ENCODE peak calls at places on chromosomes 2 and 18, in eight cellular contexts. One of them, this sample, is unnamed. For H3K4me1, the result is how much of the 10 kb centered on the place peaks cover.

GRCh38 chr18:39453882-39454281 is 1888.3 kb upstream of the CELF4 start:
- DNase-seq in body of pancreas: no peak
- DNase-seq in sigmoid colon: no peak
- DNase-seq in HCT116: no peak
- DNase-seq in prostate gland: peak
- DNase-seq in spleen: no peak
- DNase-seq in IMR-90: peak
- DNase-seq in K562: no peak
- DNase-seq in this sample: no peak

GRCh38 chr2:97868986-97869721 is 126.6 kb downstream of the TMEM131 start:
- DNase-seq in IMR-90: peak
- DNase-seq in spleen: no peak
- DNase-seq in K562: no peak
- DNase-seq in sigmoid colon: no peak
- DNase-seq in prostate gland: no peak
- DNase-seq in body of pancreas: no peak
- DNase-seq in HCT116: peak
- DNase-seq in this sample: no peak

GRCh38 chr2:232372231-232373208 is 6.0 kb upstream of the ALPP start:
- DNase-seq in HCT116: no peak
- DNase-seq in K562: no peak
- DNase-seq in sigmoid colon: peak
- DNase-seq in IMR-90: peak
- DNase-seq in prostate gland: no peak
- DNase-seq in body of pancreas: no peak
- DNase-seq in spleen: no peak
- DNase-seq in this sample: no peak

GRCh38 chr2:19611491-19612332 is 253.3 kb upstream of the OSR1 start:
- DNase-seq in prostate gland: no peak
- DNase-seq in sigmoid colon: no peak
- DNase-seq in HCT116: peak
- DNase-seq in body of pancreas: no peak
- DNase-seq in spleen: no peak
- DNase-seq in K562: no peak
- DNase-seq in IMR-90: peak
- DNase-seq in this sample: no peak

GRCh38 chr2:240205348-240205747 is 64.9 kb upstream of the OTOS start:
- DNase-seq in K562: no peak
- DNase-seq in spleen: peak
- DNase-seq in IMR-90: peak
- DNase-seq in prostate gland: no peak
- DNase-seq in body of pancreas: no peak
- DNase-seq in sigmoid colon: peak
- DNase-seq in HCT116: no peak
- DNase-seq in this sample: no peak

GRCh38 chr18:57223160-57223870 is 76.4 kb downstream of the BOD1L2 start:
- DNase-seq in sigmoid colon: no peak
- DNase-seq in HCT116: no peak
- DNase-seq in body of pancreas: no peak
- DNase-seq in prostate gland: no peak
- DNase-seq in K562: no peak
- DNase-seq in spleen: no peak
- DNase-seq in IMR-90: no peak
- DNase-seq in this sample: no peak

GRCh38 chr2:215532844-215533243 is 97.0 kb upstream of the FN1 start:
- DNase-seq in sigmoid colon: no peak
- DNase-seq in IMR-90: peak
- DNase-seq in body of pancreas: no peak
- DNase-seq in K562: no peak
- DNase-seq in HCT116: no peak
- DNase-seq in prostate gland: no peak
- DNase-seq in spleen: no peak
- DNase-seq in this sample: no peak

GRCh38 chr2:3348771-3349170 is 28.8 kb downstream of the EIPR1 start:
- DNase-seq in HCT116: no peak
- DNase-seq in prostate gland: peak
- DNase-seq in sigmoid colon: no peak
- DNase-seq in K562: no peak
- DNase-seq in spleen: no peak
- DNase-seq in body of pancreas: no peak
- DNase-seq in IMR-90: no peak
- DNase-seq in this sample: no peak

GRCh38 chr2:190551928-190552327 is 17.4 kb upstream of the NEMP2 start:
- DNase-seq in spleen: no peak
- DNase-seq in IMR-90: no peak
- DNase-seq in K562: no peak
- DNase-seq in sigmoid colon: no peak
- DNase-seq in body of pancreas: no peak
- DNase-seq in HCT116: no peak
- DNase-seq in prostate gland: no peak
- DNase-seq in this sample: no peak

GRCh38 chr2:234099266-234099665 is 48.8 kb downstream of the SPP2 start:
- DNase-seq in HCT116: no peak
- DNase-seq in spleen: no peak
- DNase-seq in body of pancreas: no peak
- DNase-seq in prostate gland: no peak
- DNase-seq in sigmoid colon: no peak
- DNase-seq in IMR-90: no peak
- DNase-seq in K562: no peak
- DNase-seq in this sample: no peak

GRCh38 chr2:231660860-231661259 is 47.5 kb upstream of the PTMA start:
- DNase-seq in IMR-90: no peak
- DNase-seq in HCT116: no peak
- DNase-seq in spleen: no peak
- DNase-seq in K562: no peak
- DNase-seq in prostate gland: no peak
- DNase-seq in body of pancreas: peak
- DNase-seq in sigmoid colon: no peak
- DNase-seq in this sample: no peak

GRCh38 chr2:100008960-100009359 is 133.4 kb downstream of the AFF3 start:
- DNase-seq in prostate gland: no peak
- DNase-seq in IMR-90: peak
- DNase-seq in spleen: no peak
- DNase-seq in HCT116: no peak
- DNase-seq in body of pancreas: no peak
- DNase-seq in sigmoid colon: no peak
- DNase-seq in K562: no peak
- DNase-seq in this sample: no peak

GRCh38 chr2:230318190-230319121 is 8.5 kb upstream of the SP140L start:
- DNase-seq in prostate gland: no peak
- DNase-seq in HCT116: no peak
- DNase-seq in body of pancreas: no peak
- DNase-seq in K562: no peak
- DNase-seq in IMR-90: no peak
- DNase-seq in sigmoid colon: no peak
- DNase-seq in spleen: peak
- DNase-seq in this sample: no peak

GRCh38 chr2:190408538-190409271 is 550 bp downstream of the MFSD6 start:
- DNase-seq in HCT116: peak
- DNase-seq in spleen: no peak
- DNase-seq in K562: peak
- DNase-seq in body of pancreas: peak
- DNase-seq in IMR-90: no peak
- DNase-seq in sigmoid colon: peak
- DNase-seq in prostate gland: peak
- DNase-seq in this sample: peak

GRCh38 chr18:27824275-27824674 is 352.7 kb downstream of the CDH2 start:
- DNase-seq in IMR-90: no peak
- DNase-seq in HCT116: no peak
- DNase-seq in spleen: no peak
- DNase-seq in sigmoid colon: no peak
- DNase-seq in K562: no peak
- DNase-seq in body of pancreas: no peak
- DNase-seq in prostate gland: no peak
- DNase-seq in this sample: no peak

GRCh38 chr18:59910967-59911366 is 11.2 kb downstream of the PMAIP1 start:
- DNase-seq in sigmoid colon: no peak
- DNase-seq in IMR-90: peak
- DNase-seq in body of pancreas: no peak
- DNase-seq in spleen: no peak
- DNase-seq in K562: no peak
- DNase-seq in prostate gland: no peak
- DNase-seq in HCT116: no peak
- DNase-seq in this sample: no peak

GRCh38 chr2:12619975-12620374 is 96.8 kb upstream of the TRIB2 start:
- DNase-seq in body of pancreas: no peak
- DNase-seq in IMR-90: peak
- DNase-seq in prostate gland: no peak
- DNase-seq in sigmoid colon: no peak
- DNase-seq in K562: no peak
- DNase-seq in spleen: no peak
- DNase-seq in HCT116: no peak
- DNase-seq in this sample: no peak

GRCh38 chr2:72527424-72527823 is 298.4 kb downstream of the EXOC6B start:
- DNase-seq in sigmoid colon: no peak
- DNase-seq in spleen: no peak
- DNase-seq in HCT116: no peak
- DNase-seq in K562: no peak
- DNase-seq in prostate gland: no peak
- DNase-seq in body of pancreas: no peak
- DNase-seq in IMR-90: no peak
- DNase-seq in this sample: no peak

GRCh38 chr2:151678849-151679248 is 55.4 kb downstream of the NEB start:
- DNase-seq in sigmoid colon: no peak
- DNase-seq in spleen: no peak
- DNase-seq in prostate gland: no peak
- DNase-seq in IMR-90: no peak
- DNase-seq in K562: no peak
- DNase-seq in HCT116: no peak
- DNase-seq in body of pancreas: no peak
- DNase-seq in this sample: no peak
- H3K4me1 ChIP-seq in sigmoid colon: under half
- H3K4me1 ChIP-seq in spleen: under half
- H3K4me1 ChIP-seq in prostate gland: under half
- H3K4me1 ChIP-seq in IMR-90: under half
- H3K4me1 ChIP-seq in K562: under half
- H3K4me1 ChIP-seq in HCT116: under half
- H3K4me1 ChIP-seq in body of pancreas: under half
- H3K4me1 ChIP-seq in this sample: under half

GRCh38 chr2:111634050-111634784 is 249.8 kb downstream of the ANAPC1 start:
- DNase-seq in prostate gland: no peak
- DNase-seq in HCT116: no peak
- DNase-seq in spleen: no peak
- DNase-seq in sigmoid colon: no peak
- DNase-seq in K562: no peak
- DNase-seq in IMR-90: peak
- DNase-seq in body of pancreas: no peak
- DNase-seq in this sample: no peak
- H3K27ac ChIP-seq in prostate gland: no peak
- H3K27ac ChIP-seq in HCT116: no peak
- H3K27ac ChIP-seq in spleen: no peak
- H3K27ac ChIP-seq in sigmoid colon: no peak
- H3K27ac ChIP-seq in K562: no peak
- H3K27ac ChIP-seq in IMR-90: no peak
- H3K27ac ChIP-seq in body of pancreas: no peak
- H3K27ac ChIP-seq in this sample: no peak

GRCh38 chr2:184921676-184922075 is 323.3 kb downstream of the ZNF804A start:
- DNase-seq in body of pancreas: no peak
- DNase-seq in HCT116: no peak
- DNase-seq in IMR-90: no peak
- DNase-seq in sigmoid colon: no peak
- DNase-seq in spleen: no peak
- DNase-seq in prostate gland: no peak
- DNase-seq in K562: no peak
- DNase-seq in this sample: no peak

GRCh38 chr2:184923751-184924150 is 325.4 kb downstream of the ZNF804A start:
- DNase-seq in spleen: no peak
- DNase-seq in IMR-90: no peak
- DNase-seq in sigmoid colon: no peak
- DNase-seq in HCT116: no peak
- DNase-seq in body of pancreas: no peak
- DNase-seq in K562: no peak
- DNase-seq in prostate gland: no peak
- DNase-seq in this sample: no peak

GRCh38 chr2:184927040-184927439 is 328.7 kb downstream of the ZNF804A start:
- DNase-seq in K562: no peak
- DNase-seq in spleen: no peak
- DNase-seq in IMR-90: no peak
- DNase-seq in prostate gland: no peak
- DNase-seq in HCT116: no peak
- DNase-seq in sigmoid colon: no peak
- DNase-seq in body of pancreas: no peak
- DNase-seq in this sample: no peak
- TF ChIP-seq POLR2A in K562: no peak
- TF ChIP-seq POLR2A in spleen: no peak
- TF ChIP-seq POLR2A in IMR-90: no peak
- TF ChIP-seq POLR2A in prostate gland: no peak
- TF ChIP-seq POLR2A in HCT116: no peak
- TF ChIP-seq POLR2A in sigmoid colon: no peak
- TF ChIP-seq POLR2A in body of pancreas: no peak
- TF ChIP-seq POLR2A in this sample: no peak

GRCh38 chr2:102064679-102065674 is 73.2 kb downstream of the IL1R2 start:
- DNase-seq in prostate gland: no peak
- DNase-seq in K562: peak
- DNase-seq in IMR-90: peak
- DNase-seq in HCT116: no peak
- DNase-seq in body of pancreas: no peak
- DNase-seq in spleen: no peak
- DNase-seq in sigmoid colon: no peak
- DNase-seq in this sample: no peak

GRCh38 chr2:102063948-102064678 is 72.4 kb downstream of the IL1R2 start:
- DNase-seq in sigmoid colon: peak
- DNase-seq in spleen: peak
- DNase-seq in IMR-90: peak
- DNase-seq in HCT116: peak
- DNase-seq in body of pancreas: peak
- DNase-seq in prostate gland: peak
- DNase-seq in K562: peak
- DNase-seq in this sample: peak

GRCh38 chr2:102061962-102062795 is 70.4 kb downstream of the IL1R2 start:
- DNase-seq in HCT116: no peak
- DNase-seq in prostate gland: no peak
- DNase-seq in spleen: no peak
- DNase-seq in IMR-90: peak
- DNase-seq in K562: peak
- DNase-seq in body of pancreas: no peak
- DNase-seq in sigmoid colon: no peak
- DNase-seq in this sample: no peak

GRCh38 chr2:102062802-102063201 is 71.0 kb downstream of the IL1R2 start:
- DNase-seq in spleen: no peak
- DNase-seq in HCT116: no peak
- DNase-seq in prostate gland: no peak
- DNase-seq in body of pancreas: no peak
- DNase-seq in sigmoid colon: no peak
- DNase-seq in K562: peak
- DNase-seq in IMR-90: no peak
- DNase-seq in this sample: no peak

DNA sequence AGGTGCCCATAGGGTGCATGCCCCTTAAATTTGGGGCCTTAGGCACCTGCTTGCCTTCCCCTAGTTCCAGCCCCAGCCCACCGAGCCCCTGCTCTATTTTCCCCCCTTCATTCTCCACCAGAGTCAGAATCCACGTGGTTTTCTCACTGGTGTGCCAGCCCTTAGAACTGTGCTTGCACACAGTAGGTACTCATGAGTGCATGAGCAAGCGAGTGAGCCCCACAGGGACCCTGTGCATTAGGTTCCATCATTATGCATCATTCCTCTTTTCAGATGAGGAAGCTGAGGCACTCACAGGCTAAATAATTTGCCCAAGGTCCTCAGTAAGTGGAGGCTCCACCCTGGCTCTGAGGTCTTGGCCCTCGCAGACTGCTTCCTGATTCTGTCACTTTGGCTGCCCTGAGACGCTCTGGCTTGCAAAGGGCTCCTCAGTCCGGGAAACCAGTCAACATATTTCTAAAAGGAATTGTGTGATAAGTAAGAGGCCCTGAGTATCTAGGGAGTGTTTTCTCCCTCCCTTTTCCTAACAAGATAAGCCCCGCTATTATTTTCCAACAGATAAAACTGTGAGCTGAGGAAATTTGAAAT is 71.7 kb downstream of the IL1R2 start:
- DNase-seq in HCT116: no peak
- DNase-seq in spleen: no peak
- DNase-seq in IMR-90: peak
- DNase-seq in prostate gland: no peak
- DNase-seq in K562: peak
- DNase-seq in sigmoid colon: peak
- DNase-seq in body of pancreas: peak
- DNase-seq in this sample: no peak
- H3K4me1 ChIP-seq in HCT116: under half
- H3K4me1 ChIP-seq in spleen: under half
- H3K4me1 ChIP-seq in IMR-90: under half
- H3K4me1 ChIP-seq in prostate gland: under half
- H3K4me1 ChIP-seq in K562: under half
- H3K4me1 ChIP-seq in sigmoid colon: under half
- H3K4me1 ChIP-seq in body of pancreas: under half
- H3K4me1 ChIP-seq in this sample: under half

This sample was measured in breast epithelium.